ENCODE peak calls at places on chromosome 1, in four cellular contexts. One of them, this sample, is unnamed.

GRCh38 chr1:187665513-187665912 is 836.8 kb downstream of the PLA2G4A start:
- DNase-seq in HepG2: no peak
- DNase-seq in H1: no peak
- DNase-seq in K562: no peak
- DNase-seq in this sample: no peak

GRCh38 chr1:79079770-79080169 is 73.2 kb upstream of the ADGRL4 start:
- DNase-seq in HepG2: no peak
- DNase-seq in H1: no peak
- DNase-seq in K562: no peak
- DNase-seq in this sample: no peak

GRCh38 chr1:3471356-3472087 is 17.1 kb downstream of the ARHGEF16 start:
- DNase-seq in HepG2: peak
- DNase-seq in H1: peak
- DNase-seq in K562: peak
- DNase-seq in this sample: no peak

GRCh38 chr1:170332801-170333200 is 187.0 kb downstream of the NTMT2 start:
- DNase-seq in HepG2: no peak
- DNase-seq in H1: no peak
- DNase-seq in K562: no peak
- DNase-seq in this sample: no peak

GRCh38 chr1:44724408-44725308 is 6.3 kb downstream of the RNU5D-1 start:
- DNase-seq in HepG2: no peak
- DNase-seq in H1: no peak
- DNase-seq in K562: no peak
- DNase-seq in this sample: no peak

GRCh38 chr1:95116666-95117206 is 419 bp upstream of the TLCD4 start:
- DNase-seq in HepG2: peak
- DNase-seq in H1: peak
- DNase-seq in K562: peak
- DNase-seq in this sample: no peak

GRCh38 chr1:197572169-197572568 is 203.1 kb downstream of the DENND1B start:
- DNase-seq in HepG2: no peak
- DNase-seq in H1: no peak
- DNase-seq in K562: no peak
- DNase-seq in this sample: no peak

GRCh38 chr1:23444104-23444533 is 19.6 kb upstream of the TCEA3 start:
- DNase-seq in HepG2: no peak
- DNase-seq in H1: no peak
- DNase-seq in K562: no peak
- DNase-seq in this sample: no peak

GRCh38 chr1:36889846-36890245 is 144.5 kb downstream of the GRIK3 start:
- DNase-seq in HepG2: no peak
- DNase-seq in H1: peak
- DNase-seq in K562: no peak
- DNase-seq in this sample: no peak

GRCh38 chr1:25167269-25168192 is 64.8 kb downstream of the SYF2 start:
- DNase-seq in HepG2: peak
- DNase-seq in H1: peak
- DNase-seq in K562: no peak
- DNase-seq in this sample: no peak

GRCh38 chr1:24536391-24536840 is 19.5 kb upstream of the NCMAP start:
- DNase-seq in HepG2: peak
- DNase-seq in H1: no peak
- DNase-seq in K562: no peak
- DNase-seq in this sample: peak

GRCh38 chr1:19053486-19053885 is 97.0 kb upstream of the IFFO2 start:
- DNase-seq in HepG2: no peak
- DNase-seq in H1: no peak
- DNase-seq in K562: no peak
- DNase-seq in this sample: no peak

GRCh38 chr1:43719063-43719462 is 11.7 kb downstream of the ST3GAL3 start:
- DNase-seq in HepG2: no peak
- DNase-seq in H1: no peak
- DNase-seq in K562: no peak
- DNase-seq in this sample: no peak

GRCh38 chr1:193270996-193271395 is 84.6 kb upstream of the B3GALT2 start:
- DNase-seq in HepG2: no peak
- DNase-seq in H1: no peak
- DNase-seq in K562: no peak
- DNase-seq in this sample: peak
- TF ChIP-seq ATF2 in HepG2: no peak
- TF ChIP-seq ATF2 in H1: no peak
- TF ChIP-seq ATF2 in K562: no peak
- TF ChIP-seq ATF2 in this sample: no peak

DNA sequence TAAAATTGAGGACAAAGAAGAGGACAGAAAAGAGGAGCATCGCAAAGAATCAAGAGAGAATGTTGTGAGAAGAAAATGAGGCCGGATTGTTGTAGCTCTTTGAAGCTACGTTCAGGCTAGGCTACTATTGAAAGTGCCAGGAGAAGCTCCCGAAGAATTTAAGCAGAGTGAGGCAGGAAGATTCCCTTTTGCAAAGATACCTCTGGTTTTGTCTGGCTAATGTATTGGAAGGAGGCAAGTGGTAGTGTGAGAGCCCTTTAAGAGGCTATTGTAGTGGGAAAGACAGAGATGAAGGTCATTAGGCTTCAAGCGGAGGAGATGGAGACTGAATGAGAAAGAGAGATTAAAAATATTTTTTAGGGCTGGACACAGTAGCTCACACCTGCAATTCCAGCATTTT is 476.9 kb upstream of the ADGRL2 start:
- DNase-seq in HepG2: no peak
- DNase-seq in H1: no peak
- DNase-seq in K562: no peak
- DNase-seq in this sample: no peak
- TF ChIP-seq POLR2AphosphoS5 in HepG2: no peak
- TF ChIP-seq POLR2AphosphoS5 in H1: no peak
- TF ChIP-seq POLR2AphosphoS5 in K562: no peak
- TF ChIP-seq POLR2AphosphoS5 in this sample: no peak

DNA sequence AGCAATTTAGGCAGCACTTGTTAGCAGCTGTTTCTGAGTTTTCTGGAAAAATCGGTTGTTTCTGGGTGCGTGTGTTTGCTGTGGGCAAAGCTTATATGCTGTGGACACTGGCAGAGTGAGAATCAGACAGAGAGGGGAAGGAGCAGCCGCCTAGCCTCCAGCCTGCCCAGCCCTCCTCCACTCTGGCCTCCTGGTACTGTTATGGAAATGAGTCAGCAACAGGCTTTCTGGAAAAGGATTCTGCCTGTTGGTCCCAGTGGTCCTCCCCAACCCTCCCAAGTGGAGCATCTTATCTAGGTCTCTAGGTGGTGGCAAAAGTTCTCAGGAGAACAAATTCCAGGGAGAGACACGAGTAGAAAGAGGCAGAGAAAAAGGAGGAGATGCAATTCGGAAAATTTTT is 42.2 kb upstream of the GOLT1A start:
- DNase-seq in HepG2: no peak
- DNase-seq in H1: no peak
- DNase-seq in K562: no peak
- DNase-seq in this sample: no peak
- TF ChIP-seq CREB1 in HepG2: no peak
- TF ChIP-seq CREB1 in H1: no peak
- TF ChIP-seq CREB1 in K562: no peak
- TF ChIP-seq CREB1 in this sample: no peak

GRCh38 chr1:226888816-226889215 is 18.4 kb downstream of the PSEN2 start:
- DNase-seq in HepG2: no peak
- DNase-seq in H1: no peak
- DNase-seq in K562: no peak
- DNase-seq in this sample: no peak
- TF ChIP-seq ATF2 in HepG2: no peak
- TF ChIP-seq ATF2 in H1: no peak
- TF ChIP-seq ATF2 in K562: no peak
- TF ChIP-seq ATF2 in this sample: no peak

DNA sequence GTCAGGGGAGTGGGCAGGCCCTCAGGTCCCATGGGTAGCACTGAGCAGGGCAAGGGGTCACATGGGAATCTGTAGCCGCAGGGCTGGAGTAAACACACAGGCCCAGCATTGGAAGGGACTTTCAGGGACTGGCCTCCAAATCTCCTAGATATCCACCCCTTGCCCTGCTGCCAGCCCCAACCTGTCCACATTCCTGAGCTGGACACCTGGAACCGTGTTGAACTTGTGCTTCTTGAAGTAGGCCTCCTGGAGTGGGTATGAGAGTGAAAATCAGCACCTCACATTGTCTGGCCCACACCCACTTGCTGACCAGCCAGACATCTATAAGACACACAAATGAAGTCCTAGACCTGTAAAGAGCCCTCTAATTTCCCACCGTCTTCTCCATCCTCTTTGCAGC is 7.7 kb downstream of the POMGNT1 start:
- DNase-seq in HepG2: no peak
- DNase-seq in H1: no peak
- DNase-seq in K562: no peak
- DNase-seq in this sample: no peak
- TF ChIP-seq POLR2AphosphoS5 in HepG2: no peak
- TF ChIP-seq POLR2AphosphoS5 in H1: no peak
- TF ChIP-seq POLR2AphosphoS5 in K562: no peak
- TF ChIP-seq POLR2AphosphoS5 in this sample: no peak

GRCh38 chr1:205965039-205965630 is 21.9 kb upstream of the SLC26A9 start:
- DNase-seq in HepG2: no peak
- DNase-seq in H1: no peak
- DNase-seq in K562: no peak
- DNase-seq in this sample: no peak
- TF ChIP-seq CREB1 in HepG2: no peak
- TF ChIP-seq CREB1 in H1: no peak
- TF ChIP-seq CREB1 in K562: no peak
- TF ChIP-seq CREB1 in this sample: no peak

GRCh38 chr1:116900471-116901365 is 9.0 kb upstream of the PTGFRN start:
- DNase-seq in HepG2: no peak
- DNase-seq in H1: no peak
- DNase-seq in K562: no peak
- DNase-seq in this sample: no peak
- TF ChIP-seq ATF2 in HepG2: no peak
- TF ChIP-seq ATF2 in H1: no peak
- TF ChIP-seq ATF2 in K562: no peak
- TF ChIP-seq ATF2 in this sample: no peak

GRCh38 chr1:9624081-9624480 is 27.4 kb upstream of the PIK3CD start:
- DNase-seq in HepG2: no peak
- DNase-seq in H1: no peak
- DNase-seq in K562: no peak
- DNase-seq in this sample: no peak

GRCh38 chr1:9628541-9629444 is 22.7 kb upstream of the PIK3CD start:
- DNase-seq in HepG2: no peak
- DNase-seq in H1: peak
- DNase-seq in K562: no peak
- DNase-seq in this sample: peak

GRCh38 chr1:9629445-9630201 is 21.9 kb upstream of the PIK3CD start:
- DNase-seq in HepG2: no peak
- DNase-seq in H1: peak
- DNase-seq in K562: no peak
- DNase-seq in this sample: peak

GRCh38 chr1:9625761-9626160 is 25.8 kb upstream of the PIK3CD start:
- DNase-seq in HepG2: no peak
- DNase-seq in H1: no peak
- DNase-seq in K562: no peak
- DNase-seq in this sample: no peak

GRCh38 chr1:9626201-9626608 is 25.3 kb upstream of the PIK3CD start:
- DNase-seq in HepG2: no peak
- DNase-seq in H1: peak
- DNase-seq in K562: no peak
- DNase-seq in this sample: peak
- TF ChIP-seq POLR2AphosphoS5 in HepG2: no peak
- TF ChIP-seq POLR2AphosphoS5 in H1: no peak
- TF ChIP-seq POLR2AphosphoS5 in K562: no peak
- TF ChIP-seq POLR2AphosphoS5 in this sample: peak

GRCh38 chr1:221187174-221187573 is 307.9 kb downstream of the HLX start:
- DNase-seq in HepG2: no peak
- DNase-seq in H1: no peak
- DNase-seq in K562: no peak
- DNase-seq in this sample: no peak

GRCh38 chr1:221192055-221192454 is 312.8 kb downstream of the HLX start:
- DNase-seq in HepG2: no peak
- DNase-seq in H1: no peak
- DNase-seq in K562: no peak
- DNase-seq in this sample: no peak

GRCh38 chr1:221190249-221190648 is 311.0 kb downstream of the HLX start:
- DNase-seq in HepG2: no peak
- DNase-seq in H1: no peak
- DNase-seq in K562: no peak
- DNase-seq in this sample: no peak

GRCh38 chr1:221184131-221184794 is 305.0 kb downstream of the HLX start:
- DNase-seq in HepG2: no peak
- DNase-seq in H1: no peak
- DNase-seq in K562: no peak
- DNase-seq in this sample: no peak

DNA sequence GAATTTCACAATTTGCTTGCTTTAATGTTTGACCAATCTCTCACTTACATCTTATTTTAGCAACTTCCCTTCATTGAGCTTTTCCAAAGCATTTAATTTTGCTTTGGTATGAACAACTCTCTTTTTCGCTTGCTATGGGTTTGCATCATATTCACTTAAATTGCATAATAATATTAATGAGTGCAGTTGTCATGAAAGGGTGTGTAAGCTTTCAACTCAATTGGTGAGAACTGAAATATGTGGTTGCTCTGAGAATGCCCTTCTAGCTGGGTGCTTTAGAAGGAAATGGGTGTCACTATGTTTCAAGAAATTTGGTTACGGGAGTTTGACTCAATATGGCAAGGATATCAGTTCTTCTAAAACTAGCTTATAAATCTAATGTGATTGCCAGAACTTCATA is 309.3 kb downstream of the HLX start:
- DNase-seq in HepG2: no peak
- DNase-seq in H1: no peak
- DNase-seq in K562: no peak
- DNase-seq in this sample: no peak
- TF ChIP-seq CREB1 in HepG2: no peak
- TF ChIP-seq CREB1 in H1: no peak
- TF ChIP-seq CREB1 in K562: no peak
- TF ChIP-seq CREB1 in this sample: no peak

GRCh38 chr1:32873484-32873883 is 2.8 kb upstream of the FNDC5 start:
- DNase-seq in HepG2: no peak
- DNase-seq in H1: no peak
- DNase-seq in K562: no peak
- DNase-seq in this sample: no peak
- TF ChIP-seq ATF2 in HepG2: no peak
- TF ChIP-seq ATF2 in H1: no peak
- TF ChIP-seq ATF2 in K562: no peak
- TF ChIP-seq ATF2 in this sample: no peak

This sample was measured in GM12878.